ENCODE peak calls at places on chromosomes 5 and 9, in four cellular contexts. T is neural progenitor cell, J is mammary epithelial cell, E is endodermal cell. Q is an unnamed sample.

GRCh38 chr9:115649991-115650472 is 503.6 kb upstream of the PAPPA start:
- DNase-seq in E (no peak), J (no peak), T (no peak), Q (no peak)

GRCh38 chr9:123925161-123925560 is 4.8 kb downstream of the DENND1A start:
- DNase-seq in T (no peak), J (no peak), E (no peak), Q (no peak)

GRCh38 chr9:22041792-22042191 is 32.7 kb upstream of the CDKN2B start:
- DNase-seq in E (no peak), J (peak), T (no peak), Q (no peak)

GRCh38 chr9:122526602-122527001 is 491 bp downstream of the OR1N1 start:
- DNase-seq in T (no peak), E (no peak), J (no peak), Q (no peak)

GRCh38 chr9:13131991-13132390 is 147.5 kb downstream of the MPDZ start:
- DNase-seq in J (no peak), E (no peak), T (no peak), Q (no peak)

GRCh38 chr9:137071282-137071681 is 925 bp upstream of the SAPCD2 start:
- DNase-seq in T (no peak), E (no peak), J (no peak), Q (no peak)

GRCh38 chr9:131951155-131951554 is 128.5 kb downstream of the MED27 start:
- DNase-seq in J (no peak), E (no peak), T (no peak), Q (no peak)

GRCh38 chr9:95511952-95512750 is 4.6 kb downstream of the PTCH1 start:
- DNase-seq in T (peak), J (no peak), E (peak), Q (peak)

GRCh38 chr5:176359658-176360057 is 1.9 kb downstream of the KIAA1191 start:
- DNase-seq in E (no peak), T (no peak), J (peak), Q (no peak)

GRCh38 chr5:154478224-154478565 is at the start of gene HAND1:
- DNase-seq in J (no peak), T (peak), E (peak), Q (peak)

GRCh38 chr5:73488806-73489205 is 9.4 kb upstream of the BTF3 start:
- DNase-seq in J (no peak), T (no peak), E (no peak), Q (no peak)

GRCh38 chr5:35902032-35902681 is 36.3 kb downstream of the CAPSL start:
- DNase-seq in J (no peak), T (no peak), E (no peak), Q (no peak)

GRCh38 chr5:104370523-104370922 is 807.9 kb upstream of the NUDT12 start:
- DNase-seq in E (no peak), J (no peak), T (no peak), Q (no peak)

GRCh38 chr5:78295035-78295961 is 800 bp upstream of the AP3B1 start:
- DNase-seq in J (peak), T (peak), E (peak), Q (no peak)

GRCh38 chr9:91035825-91036208 is 234.2 kb downstream of the SYK start:
- DNase-seq in T (no peak), J (no peak), E (no peak), Q (no peak)

GRCh38 chr9:91036826-91037510 is 235.3 kb downstream of the SYK start:
- DNase-seq in E (peak), T (peak), J (peak), Q (peak)

GRCh38 chr9:91034976-91035824 is 233.6 kb downstream of the SYK start:
- DNase-seq in E (no peak), J (no peak), T (no peak), Q (no peak)

GRCh38 chr9:91037511-91038482 is 236.2 kb downstream of the SYK start:
- DNase-seq in E (no peak), J (peak), T (no peak), Q (no peak)

GRCh38 chr9:91036356-91036755 is 234.7 kb downstream of the SYK start:
- DNase-seq in J (no peak), T (no peak), E (no peak), Q (no peak)
- H3K9ac ChIP-seq in J (no peak), T (no peak), E (no peak), Q (no peak)

DNA sequence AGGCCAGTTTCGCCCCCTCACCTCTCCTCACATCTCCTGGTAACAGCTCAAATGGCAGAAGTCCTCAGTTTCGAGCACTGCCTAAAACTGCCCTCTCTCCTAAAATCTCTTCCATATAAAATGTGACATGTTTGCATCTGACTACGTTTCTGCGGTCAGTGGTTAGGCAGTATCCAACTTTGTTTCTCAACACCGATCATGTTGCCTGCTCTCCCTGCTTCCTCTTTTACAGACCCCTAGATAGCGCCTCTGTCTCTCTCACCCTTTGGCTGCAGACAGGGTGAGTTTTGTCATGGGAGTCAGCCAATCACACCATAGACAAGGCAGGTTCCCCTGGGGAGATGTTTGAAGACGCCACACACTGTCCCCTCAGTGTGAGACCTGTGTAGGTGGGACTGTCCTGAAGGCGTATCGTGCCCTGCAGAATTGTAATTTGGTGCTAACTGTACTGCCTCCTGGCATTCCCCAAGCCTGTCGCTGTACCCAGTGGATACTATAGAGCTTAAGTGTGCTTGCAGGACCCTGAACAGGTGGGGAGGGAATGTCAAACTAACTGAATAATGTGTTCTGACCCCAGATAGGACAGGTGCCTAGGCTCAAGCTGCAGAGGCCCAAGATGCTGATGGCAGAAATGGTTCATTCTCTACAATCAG is 1.1 kb downstream of the HEXB start:
- DNase-seq in T (no peak), E (no peak), J (peak), Q (no peak)
- H3K9ac ChIP-seq in T (peak), E (peak), J (peak), Q (peak)

GRCh38 chr9:75531588-75531987 is 358.9 kb upstream of the PCSK5 start:
- DNase-seq in E (no peak), T (no peak), J (no peak), Q (no peak)
- H3K9ac ChIP-seq in E (no peak), T (no peak), J (no peak), Q (no peak)

DNA sequence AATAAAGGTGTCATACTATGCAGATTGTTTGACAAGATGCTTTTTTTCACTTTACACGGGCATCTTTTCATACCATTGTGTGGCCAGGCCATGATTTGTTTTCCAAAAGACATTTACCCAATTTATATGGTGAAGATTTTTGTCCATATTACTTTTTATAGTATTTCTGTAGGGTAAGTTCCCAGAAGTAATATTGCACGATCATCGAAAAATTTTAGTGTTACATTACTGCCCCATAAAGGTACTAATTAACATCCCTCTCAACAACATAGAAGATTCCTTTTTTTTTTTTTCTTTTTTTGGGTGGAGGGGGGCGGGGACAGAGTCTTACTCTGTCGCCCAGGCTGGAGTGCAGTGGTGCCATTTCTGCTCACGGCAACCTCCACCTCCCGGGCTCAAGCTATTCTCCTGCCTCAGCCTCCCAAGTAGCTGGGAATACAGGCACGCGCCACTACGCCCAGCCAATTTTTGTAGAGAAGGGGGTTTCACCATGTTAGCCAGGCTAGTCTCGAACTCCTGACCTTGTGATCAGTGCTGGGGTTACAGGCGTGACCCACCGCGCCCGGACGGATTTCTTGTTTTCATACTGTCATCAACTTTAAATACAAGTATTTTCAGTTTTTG is 1.2 kb upstream of the ROPN1L start:
- DNase-seq in T (no peak), E (no peak), J (no peak), Q (no peak)
- H3K9ac ChIP-seq in T (no peak), E (no peak), J (no peak), Q (no peak)

DNA sequence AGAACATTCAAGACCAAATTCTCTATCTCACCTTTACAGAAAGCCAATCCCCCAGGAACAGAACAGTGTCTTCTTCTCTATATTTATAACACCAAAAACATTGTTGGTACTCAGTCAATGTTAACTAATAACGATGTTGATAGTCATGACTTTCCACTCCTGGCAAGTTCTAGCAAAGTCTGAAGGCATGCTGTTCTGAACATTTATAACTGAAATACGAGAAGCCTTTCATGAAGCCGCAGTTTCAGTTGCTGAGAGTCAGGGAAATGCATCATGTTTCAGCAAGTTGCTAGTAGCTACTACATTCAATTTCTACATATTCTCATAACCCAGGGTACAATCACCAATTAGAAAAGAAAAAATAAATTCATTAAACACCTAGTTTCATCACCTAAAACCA is 301.4 kb downstream of the PDE4D start:
- DNase-seq in J (peak), T (no peak), E (no peak), Q (no peak)
- H3K9ac ChIP-seq in J (no peak), T (no peak), E (no peak), Q (no peak)

DNA sequence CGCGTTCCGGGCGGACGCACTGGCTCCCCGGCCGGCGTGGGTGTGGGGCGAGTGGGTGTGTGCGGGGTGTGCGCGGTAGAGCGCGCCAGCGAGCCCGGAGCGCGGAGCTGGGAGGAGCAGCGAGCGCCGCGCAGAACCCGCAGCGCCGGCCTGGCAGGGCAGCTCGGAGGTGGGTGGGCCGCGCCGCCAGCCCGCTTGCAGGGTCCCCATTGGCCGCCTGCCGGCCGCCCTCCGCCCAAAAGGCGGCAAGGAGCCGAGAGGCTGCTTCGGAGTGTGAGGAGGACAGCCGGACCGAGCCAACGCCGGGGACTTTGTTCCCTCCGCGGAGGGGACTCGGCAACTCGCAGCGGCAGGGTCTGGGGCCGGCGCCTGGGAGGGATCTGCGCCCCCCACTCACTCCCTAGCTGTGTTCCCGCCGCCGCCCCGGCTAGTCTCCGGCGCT is at the start of gene DAPK1:
- DNase-seq in T (peak), E (peak), J (peak), Q (peak)
- H3K9ac ChIP-seq in T (peak), E (peak), J (no peak), Q (peak)

DNA sequence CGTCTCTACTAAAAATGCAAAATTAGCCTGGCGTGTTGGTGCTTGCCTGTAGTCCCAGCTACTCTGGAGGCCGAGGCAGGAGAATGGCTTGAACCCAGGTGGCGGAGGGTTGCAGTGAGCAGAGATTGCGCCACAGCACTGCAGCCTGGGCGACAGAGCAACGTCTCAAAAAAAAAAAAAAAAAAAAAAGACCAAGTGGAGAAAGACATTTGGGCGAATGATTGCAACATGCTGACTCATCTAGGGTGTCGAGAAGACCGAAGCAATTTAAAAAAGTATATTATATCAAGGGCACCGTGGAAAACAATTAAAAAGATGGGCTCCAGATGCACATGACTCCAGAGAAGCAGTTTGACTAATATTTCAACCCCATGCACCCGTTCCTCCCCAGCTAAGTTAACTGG is 9.2 kb downstream of the KLF4 start:
- DNase-seq in E (no peak), T (no peak), J (peak), Q (no peak)
- H3K9ac ChIP-seq in E (no peak), T (no peak), J (no peak), Q (no peak)

Q was measured in NT2/D1.